ENCODE peak calls at places on chromosomes 3 and 15, in seven cellular contexts. One of them, this sample, is unnamed. For H3K9me3, the result is how much of the 10 kb centered on the place peaks cover.

GRCh38 chr3:10280177-10280529 is 12.6 kb downstream of the GHRL start:
- DNase-seq in upper lobe of right lung: peak
- DNase-seq in psoas muscle: no peak
- DNase-seq in uterus: no peak
- DNase-seq in CD4-positive, CD25-positive, alpha-beta regulatory T cell: peak
- DNase-seq in upper lobe of left lung: no peak
- DNase-seq in PC-9: no peak
- DNase-seq in this sample: no peak

GRCh38 chr3:149845570-149846244 is 32.7 kb downstream of the RNF13 start:
- DNase-seq in upper lobe of left lung: no peak
- DNase-seq in CD4-positive, CD25-positive, alpha-beta regulatory T cell: no peak
- DNase-seq in psoas muscle: no peak
- DNase-seq in upper lobe of right lung: no peak
- DNase-seq in PC-9: no peak
- DNase-seq in uterus: no peak
- DNase-seq in this sample: no peak

GRCh38 chr3:20809356-20809755 is 623.4 kb upstream of the SGO1 start:
- DNase-seq in upper lobe of left lung: no peak
- DNase-seq in upper lobe of right lung: no peak
- DNase-seq in psoas muscle: no peak
- DNase-seq in CD4-positive, CD25-positive, alpha-beta regulatory T cell: no peak
- DNase-seq in PC-9: no peak
- DNase-seq in uterus: no peak
- DNase-seq in this sample: no peak

GRCh38 chr3:14605070-14605469 is 46.5 kb upstream of the CCDC174 start:
- DNase-seq in CD4-positive, CD25-positive, alpha-beta regulatory T cell: no peak
- DNase-seq in upper lobe of right lung: no peak
- DNase-seq in PC-9: no peak
- DNase-seq in psoas muscle: no peak
- DNase-seq in uterus: no peak
- DNase-seq in upper lobe of left lung: no peak
- DNase-seq in this sample: no peak

GRCh38 chr3:72338082-72338941 is 509.9 kb downstream of the SHQ1 start:
- DNase-seq in PC-9: no peak
- DNase-seq in CD4-positive, CD25-positive, alpha-beta regulatory T cell: no peak
- DNase-seq in uterus: no peak
- DNase-seq in psoas muscle: no peak
- DNase-seq in upper lobe of right lung: no peak
- DNase-seq in upper lobe of left lung: no peak
- DNase-seq in this sample: no peak

GRCh38 chr3:15387735-15388134 is 39.6 kb downstream of the METTL6 start:
- DNase-seq in PC-9: no peak
- DNase-seq in uterus: no peak
- DNase-seq in upper lobe of right lung: no peak
- DNase-seq in CD4-positive, CD25-positive, alpha-beta regulatory T cell: no peak
- DNase-seq in psoas muscle: no peak
- DNase-seq in upper lobe of left lung: no peak
- DNase-seq in this sample: no peak

GRCh38 chr3:126621627-126622345 is 33.1 kb downstream of the TXNRD3 start:
- DNase-seq in psoas muscle: no peak
- DNase-seq in PC-9: peak
- DNase-seq in CD4-positive, CD25-positive, alpha-beta regulatory T cell: no peak
- DNase-seq in uterus: no peak
- DNase-seq in upper lobe of right lung: no peak
- DNase-seq in upper lobe of left lung: no peak
- DNase-seq in this sample: no peak

GRCh38 chr3:25906132-25906906 is 116.4 kb downstream of the OXSM start:
- DNase-seq in CD4-positive, CD25-positive, alpha-beta regulatory T cell: no peak
- DNase-seq in PC-9: no peak
- DNase-seq in psoas muscle: no peak
- DNase-seq in upper lobe of left lung: no peak
- DNase-seq in uterus: no peak
- DNase-seq in upper lobe of right lung: no peak
- DNase-seq in this sample: no peak

GRCh38 chr15:22877607-22878006 is 39.1 kb downstream of the NIPA2 start:
- DNase-seq in PC-9: no peak
- DNase-seq in upper lobe of left lung: no peak
- DNase-seq in uterus: no peak
- DNase-seq in psoas muscle: no peak
- DNase-seq in upper lobe of right lung: no peak
- DNase-seq in CD4-positive, CD25-positive, alpha-beta regulatory T cell: no peak
- DNase-seq in this sample: no peak

GRCh38 chr3:15892828-15893227 is 95.0 kb upstream of the ANKRD28 start:
- DNase-seq in psoas muscle: no peak
- DNase-seq in upper lobe of right lung: no peak
- DNase-seq in PC-9: no peak
- DNase-seq in CD4-positive, CD25-positive, alpha-beta regulatory T cell: no peak
- DNase-seq in upper lobe of left lung: no peak
- DNase-seq in uterus: no peak
- DNase-seq in this sample: no peak

GRCh38 chr3:191005790-191006189 is 143.3 kb upstream of the GMNC start:
- DNase-seq in upper lobe of left lung: no peak
- DNase-seq in psoas muscle: no peak
- DNase-seq in PC-9: no peak
- DNase-seq in uterus: no peak
- DNase-seq in upper lobe of right lung: no peak
- DNase-seq in CD4-positive, CD25-positive, alpha-beta regulatory T cell: no peak
- DNase-seq in this sample: no peak

GRCh38 chr3:194960446-194961032 is 274.9 kb downstream of the FAM43A start:
- DNase-seq in uterus: no peak
- DNase-seq in PC-9: no peak
- DNase-seq in CD4-positive, CD25-positive, alpha-beta regulatory T cell: no peak
- DNase-seq in upper lobe of right lung: no peak
- DNase-seq in upper lobe of left lung: no peak
- DNase-seq in psoas muscle: no peak
- DNase-seq in this sample: no peak

GRCh38 chr3:153257673-153258351 is 95.8 kb downstream of the RAP2B start:
- DNase-seq in CD4-positive, CD25-positive, alpha-beta regulatory T cell: no peak
- DNase-seq in upper lobe of left lung: no peak
- DNase-seq in PC-9: no peak
- DNase-seq in upper lobe of right lung: no peak
- DNase-seq in uterus: no peak
- DNase-seq in psoas muscle: no peak
- DNase-seq in this sample: no peak

GRCh38 chr3:5231067-5231466 is 43.6 kb downstream of the EDEM1 start:
- DNase-seq in upper lobe of right lung: no peak
- DNase-seq in PC-9: no peak
- DNase-seq in upper lobe of left lung: no peak
- DNase-seq in psoas muscle: no peak
- DNase-seq in uterus: no peak
- DNase-seq in CD4-positive, CD25-positive, alpha-beta regulatory T cell: no peak
- DNase-seq in this sample: no peak

GRCh38 chr15:39236375-39236774 is 344.5 kb upstream of the THBS1 start:
- DNase-seq in upper lobe of left lung: no peak
- DNase-seq in psoas muscle: no peak
- DNase-seq in PC-9: no peak
- DNase-seq in upper lobe of right lung: no peak
- DNase-seq in uterus: no peak
- DNase-seq in CD4-positive, CD25-positive, alpha-beta regulatory T cell: no peak
- DNase-seq in this sample: no peak

GRCh38 chr15:75640483-75641175 is 605 bp upstream of the IMP3 start:
- DNase-seq in psoas muscle: no peak
- DNase-seq in CD4-positive, CD25-positive, alpha-beta regulatory T cell: peak
- DNase-seq in upper lobe of right lung: peak
- DNase-seq in upper lobe of left lung: peak
- DNase-seq in PC-9: peak
- DNase-seq in uterus: no peak
- DNase-seq in this sample: no peak

GRCh38 chr15:73800662-73801345 is 47.7 kb upstream of the INSYN1 start:
- DNase-seq in CD4-positive, CD25-positive, alpha-beta regulatory T cell: no peak
- DNase-seq in psoas muscle: peak
- DNase-seq in upper lobe of right lung: no peak
- DNase-seq in upper lobe of left lung: no peak
- DNase-seq in PC-9: no peak
- DNase-seq in uterus: peak
- DNase-seq in this sample: peak

GRCh38 chr3:54928056-54928770 is at the start of gene LRTM1:
- DNase-seq in uterus: no peak
- DNase-seq in CD4-positive, CD25-positive, alpha-beta regulatory T cell: no peak
- DNase-seq in PC-9: no peak
- DNase-seq in upper lobe of left lung: no peak
- DNase-seq in upper lobe of right lung: no peak
- DNase-seq in psoas muscle: no peak
- DNase-seq in this sample: no peak

GRCh38 chr3:37987315-37987697 is 3.3 kb upstream of the VILL start:
- DNase-seq in PC-9: no peak
- DNase-seq in psoas muscle: no peak
- DNase-seq in upper lobe of right lung: no peak
- DNase-seq in upper lobe of left lung: no peak
- DNase-seq in CD4-positive, CD25-positive, alpha-beta regulatory T cell: no peak
- DNase-seq in uterus: no peak
- DNase-seq in this sample: peak

GRCh38 chr3:4774531-4774930 is 204.7 kb upstream of the BHLHE40 start:
- DNase-seq in CD4-positive, CD25-positive, alpha-beta regulatory T cell: no peak
- DNase-seq in PC-9: no peak
- DNase-seq in psoas muscle: no peak
- DNase-seq in uterus: no peak
- DNase-seq in upper lobe of right lung: no peak
- DNase-seq in upper lobe of left lung: no peak
- DNase-seq in this sample: no peak

GRCh38 chr3:15348246-15348645 is 15.9 kb upstream of the SH3BP5 start:
- DNase-seq in uterus: no peak
- DNase-seq in upper lobe of left lung: no peak
- DNase-seq in psoas muscle: no peak
- DNase-seq in upper lobe of right lung: no peak
- DNase-seq in PC-9: peak
- DNase-seq in CD4-positive, CD25-positive, alpha-beta regulatory T cell: no peak
- DNase-seq in this sample: no peak

GRCh38 chr15:92645731-92646130 is 9.8 kb downstream of the FAM174B start:
- DNase-seq in upper lobe of left lung: no peak
- DNase-seq in PC-9: no peak
- DNase-seq in CD4-positive, CD25-positive, alpha-beta regulatory T cell: no peak
- DNase-seq in psoas muscle: no peak
- DNase-seq in uterus: no peak
- DNase-seq in upper lobe of right lung: no peak
- DNase-seq in this sample: no peak

GRCh38 chr3:11638669-11639402 is 4.9 kb downstream of the VGLL4 start:
- DNase-seq in upper lobe of right lung: no peak
- DNase-seq in psoas muscle: peak
- DNase-seq in uterus: no peak
- DNase-seq in PC-9: no peak
- DNase-seq in upper lobe of left lung: no peak
- DNase-seq in CD4-positive, CD25-positive, alpha-beta regulatory T cell: no peak
- DNase-seq in this sample: no peak

DNA sequence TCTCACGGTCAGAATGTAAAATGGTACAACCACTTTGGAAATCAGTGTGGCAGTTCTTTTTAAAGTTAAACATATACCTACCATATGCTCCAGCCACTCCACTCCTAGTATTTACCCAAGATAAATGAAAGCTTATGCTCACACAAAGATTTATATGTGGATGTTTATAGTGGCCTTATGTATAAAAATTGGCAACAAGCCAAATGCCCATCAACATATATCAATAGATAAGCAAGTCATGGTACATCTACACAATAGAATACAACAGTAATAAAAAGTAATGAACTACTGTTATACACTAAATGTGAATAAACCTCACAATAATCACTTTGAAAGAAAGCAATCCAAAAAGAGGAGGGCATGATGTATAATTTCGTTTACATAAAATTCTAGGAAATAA is 153.5 kb upstream of the LMCD1 start:
- DNase-seq in uterus: no peak
- DNase-seq in PC-9: no peak
- DNase-seq in psoas muscle: no peak
- DNase-seq in CD4-positive, CD25-positive, alpha-beta regulatory T cell: no peak
- DNase-seq in upper lobe of right lung: no peak
- DNase-seq in upper lobe of left lung: no peak
- DNase-seq in this sample: no peak
- H3K9me3 ChIP-seq in uterus: under half
- H3K9me3 ChIP-seq in PC-9: under half
- H3K9me3 ChIP-seq in psoas muscle: under half
- H3K9me3 ChIP-seq in CD4-positive, CD25-positive, alpha-beta regulatory T cell: under half
- H3K9me3 ChIP-seq in upper lobe of right lung: under half
- H3K9me3 ChIP-seq in upper lobe of left lung: under half
- H3K9me3 ChIP-seq in this sample: under half

GRCh38 chr3:96209703-96210102 is 604.7 kb upstream of the EPHA6 start:
- DNase-seq in CD4-positive, CD25-positive, alpha-beta regulatory T cell: no peak
- DNase-seq in uterus: no peak
- DNase-seq in upper lobe of left lung: no peak
- DNase-seq in PC-9: no peak
- DNase-seq in psoas muscle: no peak
- DNase-seq in upper lobe of right lung: no peak
- DNase-seq in this sample: no peak
- H3K9me3 ChIP-seq in CD4-positive, CD25-positive, alpha-beta regulatory T cell: under half
- H3K9me3 ChIP-seq in uterus: under half
- H3K9me3 ChIP-seq in upper lobe of left lung: under half
- H3K9me3 ChIP-seq in PC-9: under half
- H3K9me3 ChIP-seq in psoas muscle: under half
- H3K9me3 ChIP-seq in upper lobe of right lung: under half
- H3K9me3 ChIP-seq in this sample: under half

GRCh38 chr15:20348291-20348899 is 193.2 kb downstream of the GOLGA6L6 start:
- DNase-seq in psoas muscle: no peak
- DNase-seq in upper lobe of left lung: no peak
- DNase-seq in PC-9: no peak
- DNase-seq in upper lobe of right lung: no peak
- DNase-seq in CD4-positive, CD25-positive, alpha-beta regulatory T cell: no peak
- DNase-seq in uterus: no peak
- DNase-seq in this sample: no peak

GRCh38 chr15:20345401-20345958 is 196.1 kb downstream of the GOLGA6L6 start:
- DNase-seq in upper lobe of right lung: peak
- DNase-seq in CD4-positive, CD25-positive, alpha-beta regulatory T cell: peak
- DNase-seq in psoas muscle: peak
- DNase-seq in upper lobe of left lung: no peak
- DNase-seq in uterus: no peak
- DNase-seq in PC-9: peak
- DNase-seq in this sample: no peak

GRCh38 chr15:20341901-20342605 is 199.5 kb downstream of the GOLGA6L6 start:
- DNase-seq in psoas muscle: peak
- DNase-seq in CD4-positive, CD25-positive, alpha-beta regulatory T cell: peak
- DNase-seq in uterus: peak
- DNase-seq in upper lobe of left lung: peak
- DNase-seq in PC-9: no peak
- DNase-seq in upper lobe of right lung: peak
- DNase-seq in this sample: no peak

GRCh38 chr15:20346082-20346805 is 195.4 kb downstream of the GOLGA6L6 start:
- DNase-seq in uterus: no peak
- DNase-seq in psoas muscle: peak
- DNase-seq in upper lobe of right lung: peak
- DNase-seq in PC-9: peak
- DNase-seq in upper lobe of left lung: no peak
- DNase-seq in CD4-positive, CD25-positive, alpha-beta regulatory T cell: no peak
- DNase-seq in this sample: no peak

GRCh38 chr15:20344601-20345400 is 196.8 kb downstream of the GOLGA6L6 start:
- DNase-seq in CD4-positive, CD25-positive, alpha-beta regulatory T cell: peak
- DNase-seq in upper lobe of right lung: peak
- DNase-seq in psoas muscle: peak
- DNase-seq in uterus: no peak
- DNase-seq in PC-9: peak
- DNase-seq in upper lobe of left lung: peak
- DNase-seq in this sample: no peak
- H3K9me3 ChIP-seq in CD4-positive, CD25-positive, alpha-beta regulatory T cell: under half
- H3K9me3 ChIP-seq in upper lobe of right lung: under half
- H3K9me3 ChIP-seq in psoas muscle: under half
- H3K9me3 ChIP-seq in uterus: under half
- H3K9me3 ChIP-seq in PC-9: under half
- H3K9me3 ChIP-seq in upper lobe of left lung: under half
- H3K9me3 ChIP-seq in this sample: under half

DNA sequence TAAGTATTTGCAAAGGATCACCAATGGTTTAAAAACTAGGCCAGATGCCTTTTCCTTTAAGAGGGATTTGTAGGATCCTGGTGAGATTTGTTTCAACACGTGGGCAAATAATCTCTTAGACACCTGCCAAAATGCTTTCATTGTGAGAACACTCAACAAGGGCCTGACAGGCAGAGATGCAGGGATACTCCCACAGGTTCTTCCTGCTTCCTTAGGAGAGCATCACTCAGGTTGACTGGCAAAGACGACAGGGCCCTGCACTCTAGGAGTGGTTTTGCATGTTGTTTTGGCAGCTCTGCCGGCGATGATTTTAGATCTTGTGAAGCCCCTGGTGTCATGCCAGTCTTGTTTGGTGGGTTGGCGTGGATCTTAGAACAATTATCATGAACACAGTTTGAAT is 184.5 kb downstream of the NR1D2 start:
- DNase-seq in CD4-positive, CD25-positive, alpha-beta regulatory T cell: no peak
- DNase-seq in upper lobe of right lung: no peak
- DNase-seq in uterus: no peak
- DNase-seq in PC-9: peak
- DNase-seq in psoas muscle: no peak
- DNase-seq in upper lobe of left lung: no peak
- DNase-seq in this sample: no peak
- H3K9me3 ChIP-seq in CD4-positive, CD25-positive, alpha-beta regulatory T cell: under half
- H3K9me3 ChIP-seq in upper lobe of right lung: under half
- H3K9me3 ChIP-seq in uterus: under half
- H3K9me3 ChIP-seq in PC-9: under half
- H3K9me3 ChIP-seq in psoas muscle: under half
- H3K9me3 ChIP-seq in upper lobe of left lung: under half
- H3K9me3 ChIP-seq in this sample: under half

This sample was measured in thoracic aorta.